ENCODE peak calls at places on chromosomes 2 and 18, in four cellular contexts. B, U, Y and L are unnamed samples.

GRCh38 chr2:33133436-33133835 is 186.7 kb downstream of the LTBP1 start:
- DNase-seq in B (no peak), U (no peak), Y (no peak), L (no peak)

GRCh38 chr18:23994361-23994902 is 20.1 kb upstream of the TTC39C start:
- DNase-seq in B (peak; percentile 52), U (peak; percentile 18), Y (peak; percentile 65), L (no peak)

GRCh38 chr2:205883965-205884364 is 201.7 kb downstream of the NRP2 start:
- DNase-seq in B (no peak), U (no peak), Y (no peak), L (no peak)

GRCh38 chr2:71571945-71572344 is 118.6 kb downstream of the DYSF start:
- DNase-seq in B (no peak), U (no peak), Y (no peak), L (no peak)

GRCh38 chr18:33596178-33596854 is 18.3 kb downstream of the ASXL3 start:
- DNase-seq in B (no peak), U (no peak), Y (no peak), L (no peak)

GRCh38 chr18:23053756-23054457 is 81.4 kb upstream of the CABLES1 start:
- DNase-seq in B (peak; percentile 50), U (no peak), Y (peak; percentile 75), L (peak; percentile 86)

GRCh38 chr18:62061812-62062211 is 125.0 kb downstream of the PIGN start:
- DNase-seq in B (no peak), U (no peak), Y (no peak), L (no peak)

GRCh38 chr2:65175894-65176527 is 46.1 kb upstream of the RAB1A start:
- DNase-seq in B (no peak), U (no peak), Y (no peak), L (no peak)

GRCh38 chr2:59182249-59182648 is 941.1 kb upstream of the FANCL start:
- DNase-seq in B (peak; percentile 22), U (no peak), Y (peak; percentile 52), L (peak; percentile 1)

GRCh38 chr18:22503803-22504202 is 86.1 kb upstream of the CTAGE1 start:
- DNase-seq in B (no peak), U (no peak), Y (no peak), L (no peak)

GRCh38 chr2:151289972-151290335 is 486 bp upstream of the NMI start:
- DNase-seq in B (no peak), U (no peak), Y (peak; percentile 25), L (peak; percentile 62)

GRCh38 chr2:241228081-241228859 is 39.8 kb downstream of the ANO7 start:
- DNase-seq in B (no peak), U (no peak), Y (no peak), L (no peak)

GRCh38 chr18:11005528-11005927 is 143.8 kb downstream of the PIEZO2 start:
- DNase-seq in B (peak; percentile 99), U (no peak), Y (no peak), L (no peak)
- TF ChIP-seq JUND in B (peak; percentile 97), U (no peak), Y (no peak), L (no peak)

DNA sequence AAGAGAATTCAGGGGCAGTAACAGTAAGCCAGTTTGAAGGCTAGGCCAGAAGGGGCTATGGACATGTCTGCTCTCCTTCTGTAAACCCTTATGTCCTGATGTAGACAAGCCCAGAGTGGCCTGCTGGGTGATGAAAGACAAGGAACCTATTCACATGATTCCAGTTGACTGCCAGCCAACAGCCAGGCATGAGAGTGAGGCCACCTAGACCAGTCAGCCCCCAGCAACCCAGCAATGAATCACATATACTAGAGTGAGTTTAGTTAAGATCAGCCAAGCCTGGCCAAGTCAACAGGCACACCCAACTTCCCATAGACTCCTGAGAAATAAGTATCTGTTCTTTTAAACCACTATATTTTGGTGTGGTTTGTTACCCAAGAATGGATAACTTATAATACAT is 1889.7 kb upstream of the CELF4 start:
- DNase-seq in B (peak; percentile 21), U (no peak), Y (no peak), L (no peak)
- TF ChIP-seq JUND in B (no peak), U (no peak), Y (no peak), L (no peak)

GRCh38 chr2:219434468-219434717 is 250 bp upstream of the SPEG start:
- DNase-seq in B (no peak), U (no peak), Y (no peak), L (no peak)
- TF ChIP-seq JUND in B (no peak), U (no peak), Y (no peak), L (no peak)

GRCh38 chr18:63410792-63411191 is 11.5 kb downstream of the VPS4B start:
- DNase-seq in B (peak; percentile 67), U (no peak), Y (no peak), L (no peak)
- TF ChIP-seq JUND in B (no peak), U (no peak), Y (peak; percentile 51), L (no peak)

GRCh38 chr2:219287569-219288265 is 8.6 kb downstream of the DNAJB2 start:
- DNase-seq in B (no peak), U (no peak), Y (no peak), L (no peak)

GRCh38 chr2:219289537-219290361 is 10.6 kb downstream of the DNAJB2 start:
- DNase-seq in B (no peak), U (no peak), Y (no peak), L (no peak)

GRCh38 chr2:219291394-219291793 is 12.2 kb downstream of the DNAJB2 start:
- DNase-seq in B (no peak), U (no peak), Y (no peak), L (no peak)

GRCh38 chr2:219290381-219291171 is 11.4 kb downstream of the DNAJB2 start:
- DNase-seq in B (no peak), U (no peak), Y (no peak), L (no peak)

GRCh38 chr2:219289195-219289536 is 10.0 kb downstream of the DNAJB2 start:
- DNase-seq in B (no peak), U (no peak), Y (no peak), L (no peak)
- TF ChIP-seq JUND in B (no peak), U (no peak), Y (no peak), L (no peak)

GRCh38 chr2:170845343-170845742 is 28.7 kb downstream of the GAD1 start:
- DNase-seq in B (no peak), U (peak; percentile 10), Y (no peak), L (no peak)
- TF ChIP-seq JUND in B (no peak), U (no peak), Y (no peak), L (no peak)

DNA sequence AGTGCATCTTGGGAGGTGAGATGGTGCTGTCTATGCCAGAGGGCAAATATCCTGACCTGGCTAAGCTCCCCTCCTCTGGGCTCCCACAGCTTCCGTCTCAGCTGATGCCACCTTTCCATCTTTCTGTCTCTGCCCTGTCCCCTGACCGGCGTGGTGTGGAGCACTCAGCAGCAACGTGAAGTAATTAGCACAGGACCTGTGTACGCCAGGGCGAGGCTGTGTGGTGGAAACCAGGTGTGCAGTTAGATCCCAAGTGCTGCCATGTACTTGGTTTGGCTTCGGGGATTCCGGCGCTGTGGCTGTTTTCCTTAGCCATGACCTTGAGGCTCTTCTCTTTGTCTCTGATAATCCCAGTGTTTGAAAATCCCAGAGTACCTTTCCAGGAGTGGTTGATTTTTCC is 36.5 kb downstream of the COA5 start:
- DNase-seq in B (no peak), U (no peak), Y (no peak), L (no peak)
- TF ChIP-seq JUND in B (no peak), U (no peak), Y (no peak), L (no peak)